ENCODE peak calls at places on chromosomes 3 and 15, in five cellular contexts. D, S, I, C and B are unnamed samples.

GRCh38 chr3:50687916-50688315 is 13.2 kb downstream of the DOCK3 start:
- DNase-seq in D (no peak), S (no peak), I (no peak), C (no peak), B (no peak)

GRCh38 chr15:64525828-64526530 is 65.6 kb downstream of the ZNF609 start:
- DNase-seq in D (peak), S (peak), I (no peak), C (no peak), B (no peak)

GRCh38 chr15:89136818-89137772 is 48.8 kb downstream of the ABHD2 start:
- DNase-seq in D (peak), S (no peak), I (no peak), C (no peak), B (no peak)

GRCh38 chr15:79322306-79322705 is 11.4 kb downstream of the TMED3 start:
- DNase-seq in D (no peak), S (no peak), I (no peak), C (no peak), B (no peak)

GRCh38 chr15:43968551-43968950 is 141.7 kb downstream of the WDR76 start:
- DNase-seq in D (peak), S (no peak), I (no peak), C (no peak), B (no peak)

GRCh38 chr3:69097407-69098086 is 12.8 kb downstream of the ARL6IP5 start:
- DNase-seq in D (no peak), S (no peak), I (no peak), C (no peak), B (no peak)

GRCh38 chr15:31382693-31383005 is 56.0 kb downstream of the KLF13 start:
- DNase-seq in D (no peak), S (no peak), I (no peak), C (no peak), B (no peak)

GRCh38 chr3:101902041-101902440 is 52.7 kb downstream of the NFKBIZ start:
- DNase-seq in D (peak), S (peak), I (no peak), C (peak), B (no peak)

GRCh38 chr3:54641226-54642014 is 286.4 kb downstream of the LRTM1 start:
- DNase-seq in D (no peak), S (no peak), I (no peak), C (no peak), B (no peak)

GRCh38 chr3:119944091-119944490 is 150.2 kb downstream of the GSK3B start:
- DNase-seq in D (no peak), S (no peak), I (no peak), C (no peak), B (no peak)

GRCh38 chr3:194250104-194251002 is 100.8 kb downstream of the CPN2 start:
- DNase-seq in D (peak), S (peak), I (no peak), C (no peak), B (no peak)

GRCh38 chr3:52851348-52851747 is 16.5 kb upstream of the MUSTN1 start:
- DNase-seq in D (peak), S (peak), I (peak), C (peak), B (peak)

GRCh38 chr3:58537412-58538301 is 667 bp upstream of the ACOX2 start:
- DNase-seq in D (no peak), S (no peak), I (no peak), C (peak), B (no peak)

GRCh38 chr3:55246016-55246415 is 241.1 kb downstream of the WNT5A start:
- DNase-seq in D (no peak), S (peak), I (no peak), C (no peak), B (no peak)

GRCh38 chr3:110995461-110996226 is 76.0 kb upstream of the NECTIN3 start:
- DNase-seq in D (peak), S (peak), I (no peak), C (peak), B (no peak)

GRCh38 chr3:128788268-128788869 is 62.4 kb downstream of the RAB7A start:
- DNase-seq in D (no peak), S (no peak), I (no peak), C (no peak), B (no peak)

GRCh38 chr15:96359371-96359771 is 28.9 kb downstream of the NR2F2 start:
- DNase-seq in D (no peak), S (no peak), I (no peak), C (no peak), B (no peak)

GRCh38 chr15:90306560-90306959 is 41.1 kb downstream of the NGRN start:
- DNase-seq in D (no peak), S (no peak), I (no peak), C (peak), B (no peak)

GRCh38 chr3:104273046-104273649 is 1093.6 kb upstream of the ALCAM start:
- DNase-seq in D (peak), S (peak), I (peak), C (peak), B (no peak)

GRCh38 chr3:82202254-82202653 is 440.8 kb upstream of the GBE1 start:
- DNase-seq in D (no peak), S (no peak), I (no peak), C (no peak), B (no peak)

GRCh38 chr3:46300461-46300789 is 53.5 kb upstream of the CCR2 start:
- DNase-seq in D (no peak), S (no peak), I (no peak), C (peak), B (no peak)

GRCh38 chr15:68615301-68615700 is 36.5 kb downstream of the CORO2B start:
- DNase-seq in D (peak), S (no peak), I (no peak), C (no peak), B (no peak)

GRCh38 chr3:172626241-172626640 is 84.6 kb downstream of the NCEH1 start:
- DNase-seq in D (peak), S (peak), I (no peak), C (no peak), B (no peak)

GRCh38 chr15:94253742-94254141 is 22.4 kb downstream of the MCTP2 start:
- DNase-seq in D (no peak), S (no peak), I (no peak), C (no peak), B (no peak)

GRCh38 chr3:189849262-189849661 is 218.1 kb downstream of the TP63 start:
- DNase-seq in D (no peak), S (no peak), I (no peak), C (no peak), B (no peak)

GRCh38 chr3:193938613-193939012 is 197.3 kb upstream of the HES1 start:
- DNase-seq in D (no peak), S (no peak), I (no peak), C (no peak), B (no peak)

GRCh38 chr3:195757827-195758226 is 37.0 kb downstream of the MUC20 start:
- DNase-seq in D (no peak), S (no peak), I (no peak), C (no peak), B (no peak)

GRCh38 chr3:117524890-117525289 is 815.3 kb downstream of the TUSC7 start:
- DNase-seq in D (peak), S (peak), I (no peak), C (no peak), B (no peak)

GRCh38 chr15:70923311-70924080 is 30.9 kb downstream of the LRRC49 start:
- DNase-seq in D (no peak), S (peak), I (no peak), C (no peak), B (no peak)

GRCh38 chr3:70728311-70728710 is 415.9 kb upstream of the MDFIC2 start:
- DNase-seq in D (peak), S (peak), I (no peak), C (no peak), B (no peak)

GRCh38 chr15:94235681-94236080 is 4.3 kb downstream of the MCTP2 start:
- DNase-seq in D (no peak), S (no peak), I (no peak), C (no peak), B (no peak)

GRCh38 chr3:77655421-77655820 is 615.5 kb downstream of the ROBO2 start:
- DNase-seq in D (peak), S (no peak), I (no peak), C (no peak), B (no peak)

GRCh38 chr3:59695858-59696257 is 646.0 kb upstream of the CFAP20DC start:
- DNase-seq in D (no peak), S (no peak), I (no peak), C (no peak), B (no peak)

GRCh38 chr3:44902628-44903027 is 28.2 kb downstream of the TGM4 start:
- DNase-seq in D (no peak), S (peak), I (no peak), C (peak), B (no peak)

GRCh38 chr3:13685721-13686120 is 136.8 kb downstream of the FBLN2 start:
- DNase-seq in D (no peak), S (no peak), I (no peak), C (no peak), B (no peak)

GRCh38 chr3:100548053-100548452 is 55.6 kb downstream of the TMEM45A start:
- DNase-seq in D (peak), S (no peak), I (no peak), C (no peak), B (no peak)

GRCh38 chr3:55935241-55935640 is 448.1 kb upstream of the WNT5A start:
- DNase-seq in D (no peak), S (no peak), I (no peak), C (no peak), B (no peak)

GRCh38 chr15:52227456-52227855 is 36.3 kb upstream of the GNB5 start:
- DNase-seq in D (peak), S (peak), I (peak), C (peak), B (peak)

GRCh38 chr3:7913283-7913682 is 588.3 kb upstream of the LMCD1 start:
- DNase-seq in D (no peak), S (no peak), I (no peak), C (no peak), B (no peak)

GRCh38 chr3:60998855-60999254 is 252.4 kb downstream of the FHIT start:
- DNase-seq in D (no peak), S (no peak), I (no peak), C (no peak), B (no peak)

GRCh38 chr3:126742057-126742456 is 38.0 kb downstream of the CHCHD6 start:
- DNase-seq in D (no peak), S (no peak), I (no peak), C (no peak), B (no peak)

GRCh38 chr3:126734324-126734723 is 30.3 kb downstream of the CHCHD6 start:
- DNase-seq in D (no peak), S (no peak), I (no peak), C (no peak), B (no peak)

GRCh38 chr3:126733061-126733430 is 29.0 kb downstream of the CHCHD6 start:
- DNase-seq in D (no peak), S (no peak), I (no peak), C (no peak), B (no peak)

GRCh38 chr3:126732281-126733060 is 28.4 kb downstream of the CHCHD6 start:
- DNase-seq in D (no peak), S (no peak), I (no peak), C (no peak), B (no peak)

GRCh38 chr3:126737527-126737926 is 33.5 kb downstream of the CHCHD6 start:
- DNase-seq in D (no peak), S (no peak), I (no peak), C (no peak), B (no peak)
- TF ChIP-seq CTCF in D (no peak), S (peak), I (no peak), C (peak), B (no peak)

DNA sequence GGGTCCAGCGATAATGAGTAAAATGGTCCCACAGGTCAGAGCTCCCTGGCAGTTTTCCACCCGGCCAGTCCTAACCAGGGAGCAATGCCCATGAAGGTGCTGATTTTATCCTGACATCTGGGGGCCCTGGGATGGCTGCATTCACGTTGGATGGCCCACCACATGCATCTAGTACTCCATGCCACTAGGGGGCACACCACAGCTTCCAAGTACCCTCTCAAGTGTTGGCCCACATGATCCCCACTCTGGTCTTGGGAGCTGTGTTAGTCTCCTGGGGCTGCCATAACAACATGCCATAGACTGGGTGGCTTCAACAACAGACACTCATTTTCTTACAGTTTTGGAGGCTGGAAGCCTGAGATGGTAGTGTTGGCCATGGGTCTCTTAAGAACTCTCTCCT is 225.5 kb downstream of the SLCO3A1 start:
- DNase-seq in D (no peak), S (no peak), I (no peak), C (peak), B (no peak)
- TF ChIP-seq CTCF in D (peak), S (peak), I (peak), C (peak), B (peak)

GRCh38 chr3:184168363-184169120 is 6.1 kb upstream of the AP2M1 start:
- DNase-seq in D (peak), S (peak), I (no peak), C (no peak), B (no peak)

GRCh38 chr3:184167786-184168185 is 6.9 kb upstream of the AP2M1 start:
- DNase-seq in D (no peak), S (no peak), I (no peak), C (no peak), B (no peak)

GRCh38 chr3:184166671-184167070 is 8.0 kb upstream of the AP2M1 start:
- DNase-seq in D (no peak), S (no peak), I (no peak), C (no peak), B (no peak)

GRCh38 chr3:184164648-184165330 is 9.6 kb downstream of the DVL3 start:
- DNase-seq in D (no peak), S (no peak), I (no peak), C (no peak), B (no peak)

GRCh38 chr3:184165548-184165947 is 9.1 kb upstream of the AP2M1 start:
- DNase-seq in D (no peak), S (no peak), I (no peak), C (no peak), B (no peak)
- TF ChIP-seq CTCF in D (no peak), S (no peak), I (no peak), C (no peak), B (no peak)

GRCh38 chr3:134457331-134458125 is 28.3 kb downstream of the ANAPC13 start:
- DNase-seq in D (peak), S (no peak), I (no peak), C (no peak), B (no peak)

GRCh38 chr3:134449951-134450350 is 35.8 kb downstream of the ANAPC13 start:
- DNase-seq in D (no peak), S (no peak), I (no peak), C (no peak), B (no peak)

GRCh38 chr3:134449277-134449676 is 36.5 kb downstream of the ANAPC13 start:
- DNase-seq in D (no peak), S (peak), I (no peak), C (peak), B (no peak)

GRCh38 chr3:134456121-134456520 is 29.7 kb downstream of the ANAPC13 start:
- DNase-seq in D (no peak), S (no peak), I (no peak), C (no peak), B (no peak)

DNA sequence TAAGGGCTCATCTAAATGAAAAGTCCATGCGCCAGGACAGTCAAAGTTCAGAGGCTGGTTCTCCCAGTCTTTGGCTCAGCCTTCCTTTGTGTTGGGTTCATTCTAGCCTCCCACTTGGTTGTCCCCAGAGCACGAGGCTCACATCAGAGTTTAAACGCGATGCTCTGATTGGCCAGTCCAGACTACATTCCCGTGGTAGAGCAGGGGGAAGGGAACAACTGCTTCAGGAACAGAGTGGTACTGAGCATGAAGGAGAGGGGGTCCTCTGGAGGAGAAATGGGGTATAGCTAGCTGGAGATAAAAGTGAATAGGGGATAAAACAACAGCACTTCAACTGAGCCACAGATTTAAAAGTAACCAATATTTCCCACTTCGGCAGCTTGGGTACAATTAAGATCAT is 32.2 kb downstream of the ANAPC13 start:
- DNase-seq in D (no peak), S (no peak), I (no peak), C (peak), B (no peak)
- TF ChIP-seq CTCF in D (peak), S (no peak), I (no peak), C (peak), B (peak)

GRCh38 chr15:77094397-77095030 is 23.6 kb upstream of the TSPAN3 start:
- DNase-seq in D (no peak), S (no peak), I (no peak), C (no peak), B (no peak)
- TF ChIP-seq CTCF in D (peak), S (peak), I (peak), C (peak), B (peak)

DNA sequence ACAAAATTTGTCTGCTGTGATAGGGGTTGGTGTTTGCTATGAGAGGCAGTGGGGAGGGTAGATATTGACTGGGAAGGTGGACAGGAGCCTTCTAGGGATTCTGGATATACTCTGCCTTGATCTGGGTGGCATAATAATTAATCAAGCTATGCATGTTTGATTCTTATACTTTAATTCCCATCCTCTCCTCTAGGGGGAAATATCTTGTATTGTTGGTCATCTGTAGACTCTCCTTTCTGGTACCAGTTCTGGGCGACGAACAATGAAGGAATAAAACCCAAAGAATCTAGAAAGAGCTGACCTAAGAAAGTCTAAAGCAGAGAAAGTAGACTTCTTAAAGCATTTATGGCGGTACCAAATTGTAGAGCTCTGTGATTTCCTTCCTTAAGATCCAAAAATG is 198.2 kb upstream of the STRIT1 start:
- DNase-seq in D (no peak), S (no peak), I (no peak), C (no peak), B (no peak)
- TF ChIP-seq CTCF in D (no peak), S (no peak), I (peak), C (no peak), B (no peak)

DNA sequence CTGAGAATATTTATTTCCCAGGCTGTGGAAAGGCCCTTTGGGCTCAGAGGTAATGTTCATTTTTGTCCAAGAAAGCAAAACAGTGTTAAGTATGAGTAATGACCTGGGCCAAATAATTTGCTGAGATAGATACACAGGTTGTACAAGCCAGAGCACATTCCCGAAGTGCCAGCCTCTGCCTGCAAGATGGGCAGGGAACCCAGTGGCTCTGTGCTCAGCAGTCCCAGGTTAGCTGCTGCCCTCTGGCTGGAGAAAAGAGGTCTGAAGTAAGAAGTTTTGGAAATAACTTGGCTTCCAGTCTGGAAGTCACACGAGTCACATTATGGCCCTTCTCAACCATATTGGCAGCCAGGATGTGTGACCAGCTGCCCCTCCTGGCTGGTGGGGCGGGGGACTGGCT is 20.2 kb downstream of the MYZAP start:
- DNase-seq in D (peak), S (peak), I (no peak), C (no peak), B (no peak)
- TF ChIP-seq CTCF in D (peak), S (peak), I (no peak), C (no peak), B (peak)

DNA sequence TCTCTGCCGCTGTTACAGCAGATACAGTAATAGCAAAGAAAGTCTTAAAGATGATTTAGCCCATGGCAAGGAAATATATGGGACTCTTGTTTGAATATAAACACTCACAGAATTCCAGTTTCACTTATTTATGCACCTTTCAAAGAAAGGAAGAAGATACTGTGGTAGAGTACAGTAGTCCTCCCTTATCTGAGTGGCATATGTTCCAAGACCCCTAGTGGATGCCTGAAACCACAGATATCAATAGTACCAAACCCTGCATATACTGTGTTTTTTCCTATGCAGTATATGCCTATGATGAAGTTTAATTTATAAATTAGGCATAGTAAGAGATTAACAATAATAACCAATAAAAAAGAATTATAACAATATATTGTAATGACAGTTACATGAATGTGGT is 8.2 kb downstream of the MAP2K1 start:
- DNase-seq in D (no peak), S (no peak), I (no peak), C (no peak), B (no peak)
- TF ChIP-seq CTCF in D (no peak), S (no peak), I (peak), C (no peak), B (no peak)